ENCODE peak calls at places on chromosomes 6 and 20, in five cellular contexts. One of them, this sample, is unnamed.

GRCh38 chr20:58239216-58239615 is 10.8 kb upstream of the ANKRD60 start:
- DNase-seq in progenitor cell of endocrine pancreas: no peak
- DNase-seq in upper lobe of right lung: no peak
- DNase-seq in CD4-positive, alpha-beta T cell: no peak
- DNase-seq in lung: no peak
- DNase-seq in this sample: no peak

GRCh38 chr6:37491161-37491829 is 8.4 kb downstream of the CCDC167 start:
- DNase-seq in progenitor cell of endocrine pancreas: no peak
- DNase-seq in CD4-positive, alpha-beta T cell: no peak
- DNase-seq in upper lobe of right lung: no peak
- DNase-seq in lung: no peak
- DNase-seq in this sample: no peak

GRCh38 chr20:59997886-59998285 is 39.7 kb downstream of the CDH26 start:
- DNase-seq in lung: no peak
- DNase-seq in CD4-positive, alpha-beta T cell: no peak
- DNase-seq in upper lobe of right lung: no peak
- DNase-seq in progenitor cell of endocrine pancreas: no peak
- DNase-seq in this sample: no peak

GRCh38 chr20:36491901-36492617 is 49.3 kb upstream of the MYL9 start:
- DNase-seq in progenitor cell of endocrine pancreas: no peak
- DNase-seq in upper lobe of right lung: no peak
- DNase-seq in lung: no peak
- DNase-seq in CD4-positive, alpha-beta T cell: peak
- DNase-seq in this sample: no peak

GRCh38 chr6:144955853-144956252 is 670.7 kb downstream of the UTRN start:
- DNase-seq in upper lobe of right lung: no peak
- DNase-seq in CD4-positive, alpha-beta T cell: no peak
- DNase-seq in progenitor cell of endocrine pancreas: no peak
- DNase-seq in lung: no peak
- DNase-seq in this sample: no peak

GRCh38 chr6:144134737-144135136 is 15.6 kb upstream of the STX11 start:
- DNase-seq in upper lobe of right lung: no peak
- DNase-seq in lung: no peak
- DNase-seq in progenitor cell of endocrine pancreas: no peak
- DNase-seq in CD4-positive, alpha-beta T cell: no peak
- DNase-seq in this sample: no peak

GRCh38 chr6:2157441-2158127 is 87.8 kb downstream of the GMDS start:
- DNase-seq in progenitor cell of endocrine pancreas: no peak
- DNase-seq in CD4-positive, alpha-beta T cell: no peak
- DNase-seq in upper lobe of right lung: no peak
- DNase-seq in lung: no peak
- DNase-seq in this sample: no peak

GRCh38 chr6:44737829-44738528 is 350.5 kb downstream of the CDC5L start:
- DNase-seq in upper lobe of right lung: no peak
- DNase-seq in lung: no peak
- DNase-seq in CD4-positive, alpha-beta T cell: no peak
- DNase-seq in progenitor cell of endocrine pancreas: no peak
- DNase-seq in this sample: no peak

GRCh38 chr6:45461486-45461885 is 83.8 kb upstream of the SUPT3H start:
- DNase-seq in CD4-positive, alpha-beta T cell: no peak
- DNase-seq in lung: no peak
- DNase-seq in progenitor cell of endocrine pancreas: no peak
- DNase-seq in upper lobe of right lung: no peak
- DNase-seq in this sample: no peak

GRCh38 chr6:129195666-129196065 is 312.7 kb downstream of the LAMA2 start:
- DNase-seq in progenitor cell of endocrine pancreas: no peak
- DNase-seq in lung: no peak
- DNase-seq in CD4-positive, alpha-beta T cell: no peak
- DNase-seq in upper lobe of right lung: no peak
- DNase-seq in this sample: no peak

GRCh38 chr6:136547336-136547735 is 2.9 kb downstream of the MAP7 start:
- DNase-seq in CD4-positive, alpha-beta T cell: no peak
- DNase-seq in upper lobe of right lung: no peak
- DNase-seq in lung: no peak
- DNase-seq in progenitor cell of endocrine pancreas: no peak
- DNase-seq in this sample: no peak

GRCh38 chr20:14712302-14712739 is 374.9 kb upstream of the FLRT3 start:
- DNase-seq in upper lobe of right lung: no peak
- DNase-seq in progenitor cell of endocrine pancreas: no peak
- DNase-seq in CD4-positive, alpha-beta T cell: no peak
- DNase-seq in lung: no peak
- DNase-seq in this sample: no peak

GRCh38 chr6:8336406-8336805 is 98.9 kb downstream of the SLC35B3 start:
- DNase-seq in lung: no peak
- DNase-seq in upper lobe of right lung: no peak
- DNase-seq in CD4-positive, alpha-beta T cell: no peak
- DNase-seq in progenitor cell of endocrine pancreas: no peak
- DNase-seq in this sample: no peak

GRCh38 chr6:156790711-156791110 is 13.5 kb downstream of the ARID1B start:
- DNase-seq in upper lobe of right lung: no peak
- DNase-seq in lung: no peak
- DNase-seq in CD4-positive, alpha-beta T cell: no peak
- DNase-seq in progenitor cell of endocrine pancreas: no peak
- DNase-seq in this sample: no peak

GRCh38 chr20:57960803-57961575 is 251.2 kb upstream of the PMEPA1 start:
- DNase-seq in lung: no peak
- DNase-seq in CD4-positive, alpha-beta T cell: no peak
- DNase-seq in upper lobe of right lung: no peak
- DNase-seq in progenitor cell of endocrine pancreas: no peak
- DNase-seq in this sample: no peak

GRCh38 chr20:1418335-1418734 is 25.5 kb upstream of the FKBP1A start:
- DNase-seq in CD4-positive, alpha-beta T cell: no peak
- DNase-seq in lung: no peak
- DNase-seq in upper lobe of right lung: no peak
- DNase-seq in progenitor cell of endocrine pancreas: no peak
- DNase-seq in this sample: no peak

GRCh38 chr6:39043776-39044175 is 4.8 kb upstream of the GLP1R start:
- DNase-seq in lung: no peak
- DNase-seq in upper lobe of right lung: no peak
- DNase-seq in progenitor cell of endocrine pancreas: no peak
- DNase-seq in CD4-positive, alpha-beta T cell: no peak
- DNase-seq in this sample: no peak
- TF ChIP-seq CTCF in lung: no peak
- TF ChIP-seq CTCF in upper lobe of right lung: no peak
- TF ChIP-seq CTCF in progenitor cell of endocrine pancreas: no peak
- TF ChIP-seq CTCF in CD4-positive, alpha-beta T cell: no peak
- TF ChIP-seq CTCF in this sample: no peak

GRCh38 chr6:50056242-50056641 is 6.5 kb upstream of the DEFB112 start:
- DNase-seq in lung: no peak
- DNase-seq in upper lobe of right lung: no peak
- DNase-seq in progenitor cell of endocrine pancreas: no peak
- DNase-seq in CD4-positive, alpha-beta T cell: no peak
- DNase-seq in this sample: no peak

GRCh38 chr6:50062051-50062450 is 12.3 kb upstream of the DEFB112 start:
- DNase-seq in progenitor cell of endocrine pancreas: no peak
- DNase-seq in lung: no peak
- DNase-seq in CD4-positive, alpha-beta T cell: no peak
- DNase-seq in upper lobe of right lung: no peak
- DNase-seq in this sample: no peak
- TF ChIP-seq CTCF in progenitor cell of endocrine pancreas: peak
- TF ChIP-seq CTCF in lung: no peak
- TF ChIP-seq CTCF in CD4-positive, alpha-beta T cell: no peak
- TF ChIP-seq CTCF in upper lobe of right lung: no peak
- TF ChIP-seq CTCF in this sample: peak

GRCh38 chr20:62451970-62452369 is 23.8 kb downstream of the GATA5 start:
- DNase-seq in progenitor cell of endocrine pancreas: no peak
- DNase-seq in upper lobe of right lung: no peak
- DNase-seq in CD4-positive, alpha-beta T cell: no peak
- DNase-seq in lung: no peak
- DNase-seq in this sample: no peak

GRCh38 chr20:62448788-62449187 is 21.4 kb upstream of the RBBP8NL start:
- DNase-seq in CD4-positive, alpha-beta T cell: no peak
- DNase-seq in upper lobe of right lung: no peak
- DNase-seq in lung: no peak
- DNase-seq in progenitor cell of endocrine pancreas: no peak
- DNase-seq in this sample: no peak

GRCh38 chr20:62451156-62451767 is 23.9 kb upstream of the RBBP8NL start:
- DNase-seq in lung: no peak
- DNase-seq in CD4-positive, alpha-beta T cell: no peak
- DNase-seq in progenitor cell of endocrine pancreas: no peak
- DNase-seq in upper lobe of right lung: no peak
- DNase-seq in this sample: no peak

GRCh38 chr20:62448038-62448437 is 20.7 kb upstream of the RBBP8NL start:
- DNase-seq in upper lobe of right lung: no peak
- DNase-seq in progenitor cell of endocrine pancreas: no peak
- DNase-seq in lung: no peak
- DNase-seq in CD4-positive, alpha-beta T cell: no peak
- DNase-seq in this sample: no peak

DNA sequence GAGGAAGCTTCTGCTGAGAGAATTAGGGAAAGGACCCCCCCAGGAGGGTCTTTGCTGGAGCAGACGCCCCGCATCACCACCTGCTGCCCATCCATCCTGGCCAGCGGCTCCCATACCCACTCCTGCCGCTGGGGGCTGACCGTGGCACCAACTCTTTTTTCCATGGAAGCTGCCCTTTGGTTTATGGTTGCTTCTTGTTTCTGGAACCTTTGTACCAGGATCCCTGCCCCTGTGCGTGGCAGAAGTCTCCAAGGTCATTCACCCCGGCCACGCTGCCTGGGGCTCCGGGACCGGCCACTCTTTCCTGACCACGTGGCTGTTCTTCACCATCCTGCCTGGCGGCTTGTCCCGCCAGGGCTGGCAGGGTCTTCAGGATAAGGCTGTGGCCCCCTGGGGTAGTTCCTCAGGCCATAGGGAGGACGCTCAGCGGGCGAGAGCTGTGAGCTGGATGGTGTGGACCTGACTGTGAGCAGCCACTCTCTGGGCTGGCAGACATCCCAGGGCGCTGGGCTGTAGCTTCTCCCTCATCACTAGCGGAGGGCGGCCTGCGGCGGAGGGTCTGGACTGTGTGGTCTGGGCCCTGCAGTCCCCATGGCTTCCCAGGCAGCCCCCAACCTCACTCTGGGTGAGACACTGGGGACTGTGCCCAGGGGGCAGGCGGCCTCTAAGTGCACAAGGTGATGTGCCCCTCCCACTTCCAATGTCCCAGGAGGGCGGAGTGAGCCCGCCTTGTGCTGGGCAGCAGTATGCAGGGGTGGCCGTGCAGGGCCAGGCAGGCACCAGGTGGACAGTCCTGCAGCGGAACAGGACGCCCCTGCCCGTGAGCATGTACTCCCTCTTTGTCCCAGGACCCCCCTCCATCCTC is 22.8 kb upstream of the RBBP8NL start:
- DNase-seq in lung: no peak
- DNase-seq in CD4-positive, alpha-beta T cell: no peak
- DNase-seq in progenitor cell of endocrine pancreas: no peak
- DNase-seq in upper lobe of right lung: no peak
- DNase-seq in this sample: no peak
- TF ChIP-seq CTCF in lung: no peak
- TF ChIP-seq CTCF in CD4-positive, alpha-beta T cell: no peak
- TF ChIP-seq CTCF in progenitor cell of endocrine pancreas: no peak
- TF ChIP-seq CTCF in upper lobe of right lung: no peak
- TF ChIP-seq CTCF in this sample: peak

GRCh38 chr6:105072799-105073199 is 107.0 kb downstream of the POPDC3 start:
- DNase-seq in upper lobe of right lung: no peak
- DNase-seq in CD4-positive, alpha-beta T cell: no peak
- DNase-seq in lung: no peak
- DNase-seq in progenitor cell of endocrine pancreas: no peak
- DNase-seq in this sample: no peak
- TF ChIP-seq CTCF in upper lobe of right lung: no peak
- TF ChIP-seq CTCF in CD4-positive, alpha-beta T cell: no peak
- TF ChIP-seq CTCF in lung: no peak
- TF ChIP-seq CTCF in progenitor cell of endocrine pancreas: no peak
- TF ChIP-seq CTCF in this sample: no peak

GRCh38 chr20:50067461-50067860 is 45.5 kb downstream of the UBE2V1 start:
- DNase-seq in CD4-positive, alpha-beta T cell: no peak
- DNase-seq in lung: no peak
- DNase-seq in progenitor cell of endocrine pancreas: no peak
- DNase-seq in upper lobe of right lung: no peak
- DNase-seq in this sample: no peak

GRCh38 chr20:50073500-50073899 is 39.5 kb downstream of the UBE2V1 start:
- DNase-seq in lung: no peak
- DNase-seq in upper lobe of right lung: peak
- DNase-seq in progenitor cell of endocrine pancreas: no peak
- DNase-seq in CD4-positive, alpha-beta T cell: no peak
- DNase-seq in this sample: peak

GRCh38 chr20:50071039-50071888 is 41.7 kb downstream of the UBE2V1 start:
- DNase-seq in CD4-positive, alpha-beta T cell: peak
- DNase-seq in lung: peak
- DNase-seq in progenitor cell of endocrine pancreas: peak
- DNase-seq in upper lobe of right lung: peak
- DNase-seq in this sample: peak

GRCh38 chr20:50068041-50068651 is 44.8 kb downstream of the UBE2V1 start:
- DNase-seq in upper lobe of right lung: no peak
- DNase-seq in progenitor cell of endocrine pancreas: no peak
- DNase-seq in CD4-positive, alpha-beta T cell: no peak
- DNase-seq in lung: no peak
- DNase-seq in this sample: no peak

DNA sequence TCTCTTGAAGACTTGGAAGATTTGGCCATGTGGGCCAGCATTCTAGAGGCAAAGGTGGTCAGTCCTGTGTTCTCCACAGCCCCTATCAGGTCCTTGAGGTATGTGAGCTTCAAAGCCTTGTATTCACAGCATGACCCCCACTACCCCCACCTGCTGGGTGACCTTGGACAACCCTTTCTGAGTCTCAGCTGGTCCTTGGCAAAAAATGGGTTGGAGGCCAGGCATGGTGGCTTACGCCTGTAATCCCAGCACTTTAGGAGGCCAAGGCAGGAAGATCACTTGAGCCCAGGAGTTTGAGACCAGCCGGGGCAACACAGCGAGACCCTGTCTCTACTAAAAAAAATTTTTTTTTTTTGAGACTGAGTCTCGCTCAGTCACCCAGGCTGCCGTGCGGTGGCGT is 42.6 kb downstream of the UBE2V1 start:
- DNase-seq in progenitor cell of endocrine pancreas: no peak
- DNase-seq in upper lobe of right lung: no peak
- DNase-seq in lung: no peak
- DNase-seq in CD4-positive, alpha-beta T cell: no peak
- DNase-seq in this sample: peak
- TF ChIP-seq CTCF in progenitor cell of endocrine pancreas: no peak
- TF ChIP-seq CTCF in upper lobe of right lung: no peak
- TF ChIP-seq CTCF in lung: no peak
- TF ChIP-seq CTCF in CD4-positive, alpha-beta T cell: no peak
- TF ChIP-seq CTCF in this sample: no peak

DNA sequence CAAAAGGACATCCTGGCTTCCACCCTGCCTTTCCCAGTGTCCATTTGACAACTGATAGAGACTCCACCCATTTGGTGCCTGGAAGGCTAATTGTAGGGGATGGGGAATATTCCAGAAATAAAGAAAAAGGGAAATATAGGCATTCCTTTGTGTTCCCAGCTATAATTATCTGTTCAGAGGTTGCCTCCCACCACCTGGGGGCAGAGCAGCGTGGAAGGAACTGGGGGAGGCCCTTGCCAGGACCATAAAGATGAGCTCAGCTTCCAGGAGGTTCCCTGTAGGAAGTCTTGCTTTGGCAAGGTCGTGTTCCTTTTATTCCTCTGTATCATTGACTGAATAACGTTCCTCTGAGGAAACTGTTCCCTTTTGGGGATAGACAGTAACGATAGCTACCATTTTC is 214.7 kb downstream of the TFAP2C start:
- DNase-seq in upper lobe of right lung: no peak
- DNase-seq in lung: no peak
- DNase-seq in progenitor cell of endocrine pancreas: no peak
- DNase-seq in CD4-positive, alpha-beta T cell: no peak
- DNase-seq in this sample: no peak
- TF ChIP-seq CTCF in upper lobe of right lung: no peak
- TF ChIP-seq CTCF in lung: no peak
- TF ChIP-seq CTCF in progenitor cell of endocrine pancreas: no peak
- TF ChIP-seq CTCF in CD4-positive, alpha-beta T cell: no peak
- TF ChIP-seq CTCF in this sample: peak

GRCh38 chr20:23725102-23725501 is 25.6 kb downstream of the CST1 start:
- DNase-seq in progenitor cell of endocrine pancreas: no peak
- DNase-seq in CD4-positive, alpha-beta T cell: no peak
- DNase-seq in lung: no peak
- DNase-seq in upper lobe of right lung: no peak
- DNase-seq in this sample: no peak
- TF ChIP-seq CTCF in progenitor cell of endocrine pancreas: no peak
- TF ChIP-seq CTCF in CD4-positive, alpha-beta T cell: no peak
- TF ChIP-seq CTCF in lung: no peak
- TF ChIP-seq CTCF in upper lobe of right lung: no peak
- TF ChIP-seq CTCF in this sample: no peak